ENCODE peak calls at places on chromosomes 7 and 10, in eight cellular contexts. K is OCI-M1; D is M059J; O is activated gamma-delta T cell treated with anti-CD3 and anti-CD28 coated beads, Interleukin-2, amount 50 U/mL, for 16 hours; W is Caki2; Q is NB4; P is prostate gland; S is psoas muscle. V is an unnamed sample.

GRCh38 chr10:131980757-131981428 is 830 bp downstream of the BNIP3 start:
- DNase-seq in K (no peak), D (peak; percentile 31), O (no peak), W (no peak), Q (peak; percentile 58), P (no peak), S (no peak), V (no peak)

GRCh38 chr7:55348502-55348901 is 16.6 kb upstream of the LANCL2 start:
- DNase-seq in K (no peak), D (peak; percentile 82), O (no peak), W (no peak), Q (no peak), P (no peak), S (no peak), V (no peak)

GRCh38 chr7:73995330-73995729 is 32.6 kb upstream of the ELN start:
- DNase-seq in K (no peak), D (peak; percentile 93), O (no peak), W (no peak), Q (no peak), P (no peak), S (no peak), V (peak; percentile 58)

GRCh38 chr7:121369462-121369861 is 26.6 kb downstream of the FAM3C start:
- DNase-seq in K (no peak), D (peak; percentile 32), O (no peak), W (peak; percentile 52), Q (no peak), P (no peak), S (no peak), V (no peak)

GRCh38 chr7:98163704-98164478 is 47.3 kb upstream of the BHLHA15 start:
- DNase-seq in K (no peak), D (peak; percentile 96), O (no peak), W (peak; percentile 82), Q (no peak), P (peak; percentile 47), S (no peak), V (no peak)

GRCh38 chr10:75295901-75296441 is 60.2 kb upstream of the COMTD1 start:
- DNase-seq in K (no peak), D (peak; percentile 9), O (no peak), W (no peak), Q (no peak), P (no peak), S (peak; percentile 63), V (no peak)

GRCh38 chr10:76429331-76429625 is 997.9 kb downstream of the LRMDA start:
- DNase-seq in K (no peak), D (no peak), O (no peak), W (no peak), Q (no peak), P (no peak), S (no peak), V (no peak)

GRCh38 chr7:4234498-4234855 is 447.6 kb upstream of the FOXK1 start:
- DNase-seq in K (no peak), D (no peak), O (no peak), W (no peak), Q (no peak), P (no peak), S (no peak), V (no peak)

GRCh38 chr7:115491744-115492380 is 538.7 kb downstream of the TFEC start:
- DNase-seq in K (no peak), D (no peak), O (no peak), W (no peak), Q (no peak), P (no peak), S (no peak), V (no peak)

GRCh38 chr7:127736511-127736910 is 84.5 kb downstream of the SND1 start:
- DNase-seq in K (no peak), D (no peak), O (no peak), W (no peak), Q (no peak), P (no peak), S (no peak), V (no peak)

GRCh38 chr10:103882285-103883007 is 27.1 kb upstream of the SH3PXD2A start:
- DNase-seq in K (no peak), D (no peak), O (no peak), W (no peak), Q (no peak), P (no peak), S (no peak), V (no peak)

GRCh38 chr10:72087392-72087968 is 871 bp downstream of the SPOCK2 start:
- DNase-seq in K (no peak), D (no peak), O (peak; percentile 26), W (no peak), Q (no peak), P (no peak), S (peak; percentile 58), V (no peak)

GRCh38 chr10:109978481-109978880 is 29.3 kb upstream of the ADD3 start:
- DNase-seq in K (peak; percentile 84), D (peak; percentile 51), O (peak; percentile 58), W (no peak), Q (peak; percentile 69), P (no peak), S (no peak), V (no peak)

GRCh38 chr10:48363617-48364355 is 57.3 kb downstream of the MAPK8 start:
- DNase-seq in K (peak; percentile 91), D (peak; percentile 79), O (peak; percentile 8), W (peak; percentile 61), Q (peak; percentile 76), P (peak; percentile 32), S (no peak), V (no peak)